ENCODE peak calls at places on chromosomes 11 and 22, in five cellular contexts. One of them, this sample, is unnamed.

GRCh38 chr11:27196040-27196897 is 155.7 kb downstream of the BBOX1 start:
- DNase-seq in colonic mucosa: no peak
- DNase-seq in activated T-helper 1 cell treated with Interleukin-2 at 50 U/mL for 16 hours: no peak
- DNase-seq in stimulated activated CD8-positive, alpha-beta memory T cell treated with anti-CD3 and anti-CD28 coated beads, Interleukin-2, amount 100 ng/mL, for 48 hours: no peak
- DNase-seq in brain microvascular endothelial cell: no peak
- DNase-seq in this sample: peak; percentile 53

GRCh38 chr22:20582520-20583361 is 75.3 kb downstream of the MED15 start:
- DNase-seq in stimulated activated CD8-positive, alpha-beta memory T cell treated with anti-CD3 and anti-CD28 coated beads, Interleukin-2, amount 100 ng/mL, for 48 hours: no peak
- DNase-seq in activated T-helper 1 cell treated with Interleukin-2 at 50 U/mL for 16 hours: no peak
- DNase-seq in brain microvascular endothelial cell: no peak
- DNase-seq in colonic mucosa: no peak
- DNase-seq in this sample: no peak

GRCh38 chr11:14012836-14013235 is 50.3 kb downstream of the SPON1 start:
- DNase-seq in stimulated activated CD8-positive, alpha-beta memory T cell treated with anti-CD3 and anti-CD28 coated beads, Interleukin-2, amount 100 ng/mL, for 48 hours: no peak
- DNase-seq in activated T-helper 1 cell treated with Interleukin-2 at 50 U/mL for 16 hours: no peak
- DNase-seq in brain microvascular endothelial cell: no peak
- DNase-seq in colonic mucosa: no peak
- DNase-seq in this sample: no peak

GRCh38 chr11:28615542-28615941 is 507.4 kb downstream of the METTL15 start:
- DNase-seq in brain microvascular endothelial cell: no peak
- DNase-seq in activated T-helper 1 cell treated with Interleukin-2 at 50 U/mL for 16 hours: no peak
- DNase-seq in stimulated activated CD8-positive, alpha-beta memory T cell treated with anti-CD3 and anti-CD28 coated beads, Interleukin-2, amount 100 ng/mL, for 48 hours: no peak
- DNase-seq in colonic mucosa: no peak
- DNase-seq in this sample: no peak

GRCh38 chr22:50178871-50179869 is 6.5 kb upstream of the TRABD start:
- DNase-seq in stimulated activated CD8-positive, alpha-beta memory T cell treated with anti-CD3 and anti-CD28 coated beads, Interleukin-2, amount 100 ng/mL, for 48 hours: no peak
- DNase-seq in colonic mucosa: no peak
- DNase-seq in brain microvascular endothelial cell: no peak
- DNase-seq in activated T-helper 1 cell treated with Interleukin-2 at 50 U/mL for 16 hours: no peak
- DNase-seq in this sample: no peak

GRCh38 chr11:26963764-26964163 is 30.1 kb upstream of the FIBIN start:
- DNase-seq in colonic mucosa: no peak
- DNase-seq in activated T-helper 1 cell treated with Interleukin-2 at 50 U/mL for 16 hours: no peak
- DNase-seq in brain microvascular endothelial cell: no peak
- DNase-seq in stimulated activated CD8-positive, alpha-beta memory T cell treated with anti-CD3 and anti-CD28 coated beads, Interleukin-2, amount 100 ng/mL, for 48 hours: no peak
- DNase-seq in this sample: no peak

GRCh38 chr11:65496304-65497140 is 2.3 kb upstream of the MALAT1 start:
- DNase-seq in colonic mucosa: no peak
- DNase-seq in stimulated activated CD8-positive, alpha-beta memory T cell treated with anti-CD3 and anti-CD28 coated beads, Interleukin-2, amount 100 ng/mL, for 48 hours: no peak
- DNase-seq in activated T-helper 1 cell treated with Interleukin-2 at 50 U/mL for 16 hours: no peak
- DNase-seq in brain microvascular endothelial cell: peak; percentile 22
- DNase-seq in this sample: peak; percentile 59

GRCh38 chr11:128695539-128696221 is 1.8 kb downstream of the FLI1 start:
- DNase-seq in stimulated activated CD8-positive, alpha-beta memory T cell treated with anti-CD3 and anti-CD28 coated beads, Interleukin-2, amount 100 ng/mL, for 48 hours: no peak
- DNase-seq in colonic mucosa: no peak
- DNase-seq in brain microvascular endothelial cell: no peak
- DNase-seq in activated T-helper 1 cell treated with Interleukin-2 at 50 U/mL for 16 hours: no peak
- DNase-seq in this sample: no peak

GRCh38 chr22:37616205-37617083 is 7.8 kb downstream of the GGA1 start:
- DNase-seq in activated T-helper 1 cell treated with Interleukin-2 at 50 U/mL for 16 hours: no peak
- DNase-seq in colonic mucosa: no peak
- DNase-seq in brain microvascular endothelial cell: no peak
- DNase-seq in stimulated activated CD8-positive, alpha-beta memory T cell treated with anti-CD3 and anti-CD28 coated beads, Interleukin-2, amount 100 ng/mL, for 48 hours: no peak
- DNase-seq in this sample: no peak

GRCh38 chr11:132139181-132139580 is 768.8 kb downstream of the NTM start:
- DNase-seq in stimulated activated CD8-positive, alpha-beta memory T cell treated with anti-CD3 and anti-CD28 coated beads, Interleukin-2, amount 100 ng/mL, for 48 hours: no peak
- DNase-seq in activated T-helper 1 cell treated with Interleukin-2 at 50 U/mL for 16 hours: no peak
- DNase-seq in colonic mucosa: no peak
- DNase-seq in brain microvascular endothelial cell: no peak
- DNase-seq in this sample: no peak

GRCh38 chr22:30192427-30192826 is 54.1 kb downstream of the LIF start:
- DNase-seq in colonic mucosa: no peak
- DNase-seq in brain microvascular endothelial cell: no peak
- DNase-seq in activated T-helper 1 cell treated with Interleukin-2 at 50 U/mL for 16 hours: no peak
- DNase-seq in stimulated activated CD8-positive, alpha-beta memory T cell treated with anti-CD3 and anti-CD28 coated beads, Interleukin-2, amount 100 ng/mL, for 48 hours: no peak
- DNase-seq in this sample: no peak

GRCh38 chr11:108224366-108224765 is 1.5 kb downstream of the ATM start:
- DNase-seq in stimulated activated CD8-positive, alpha-beta memory T cell treated with anti-CD3 and anti-CD28 coated beads, Interleukin-2, amount 100 ng/mL, for 48 hours: no peak
- DNase-seq in brain microvascular endothelial cell: no peak
- DNase-seq in activated T-helper 1 cell treated with Interleukin-2 at 50 U/mL for 16 hours: no peak
- DNase-seq in colonic mucosa: no peak
- DNase-seq in this sample: no peak

GRCh38 chr11:126719740-126720139 is 280.8 kb downstream of the KIRREL3 start:
- DNase-seq in brain microvascular endothelial cell: no peak
- DNase-seq in activated T-helper 1 cell treated with Interleukin-2 at 50 U/mL for 16 hours: no peak
- DNase-seq in colonic mucosa: no peak
- DNase-seq in stimulated activated CD8-positive, alpha-beta memory T cell treated with anti-CD3 and anti-CD28 coated beads, Interleukin-2, amount 100 ng/mL, for 48 hours: no peak
- DNase-seq in this sample: no peak

GRCh38 chr11:17541330-17541885 is 2.8 kb downstream of the USH1C start:
- DNase-seq in colonic mucosa: peak; percentile 36
- DNase-seq in stimulated activated CD8-positive, alpha-beta memory T cell treated with anti-CD3 and anti-CD28 coated beads, Interleukin-2, amount 100 ng/mL, for 48 hours: no peak
- DNase-seq in activated T-helper 1 cell treated with Interleukin-2 at 50 U/mL for 16 hours: no peak
- DNase-seq in brain microvascular endothelial cell: no peak
- DNase-seq in this sample: no peak

GRCh38 chr22:37175414-37176144 is 12.5 kb downstream of the C1QTNF6 start:
- DNase-seq in stimulated activated CD8-positive, alpha-beta memory T cell treated with anti-CD3 and anti-CD28 coated beads, Interleukin-2, amount 100 ng/mL, for 48 hours: no peak
- DNase-seq in brain microvascular endothelial cell: no peak
- DNase-seq in colonic mucosa: no peak
- DNase-seq in activated T-helper 1 cell treated with Interleukin-2 at 50 U/mL for 16 hours: no peak
- DNase-seq in this sample: no peak

GRCh38 chr22:29346659-29347058 is 31.2 kb upstream of the RASL10A start:
- DNase-seq in brain microvascular endothelial cell: no peak
- DNase-seq in activated T-helper 1 cell treated with Interleukin-2 at 50 U/mL for 16 hours: no peak
- DNase-seq in colonic mucosa: no peak
- DNase-seq in stimulated activated CD8-positive, alpha-beta memory T cell treated with anti-CD3 and anti-CD28 coated beads, Interleukin-2, amount 100 ng/mL, for 48 hours: no peak
- DNase-seq in this sample: peak; percentile 95

GRCh38 chr11:7657306-7658025 is 15.8 kb downstream of the CYB5R2 start:
- DNase-seq in brain microvascular endothelial cell: peak; percentile 61
- DNase-seq in stimulated activated CD8-positive, alpha-beta memory T cell treated with anti-CD3 and anti-CD28 coated beads, Interleukin-2, amount 100 ng/mL, for 48 hours: no peak
- DNase-seq in colonic mucosa: peak; percentile 69
- DNase-seq in activated T-helper 1 cell treated with Interleukin-2 at 50 U/mL for 16 hours: no peak
- DNase-seq in this sample: peak; percentile 57

GRCh38 chr11:17812286-17813187 is 78.0 kb downstream of the KCNC1 start:
- DNase-seq in colonic mucosa: peak; percentile 40
- DNase-seq in brain microvascular endothelial cell: no peak
- DNase-seq in activated T-helper 1 cell treated with Interleukin-2 at 50 U/mL for 16 hours: no peak
- DNase-seq in stimulated activated CD8-positive, alpha-beta memory T cell treated with anti-CD3 and anti-CD28 coated beads, Interleukin-2, amount 100 ng/mL, for 48 hours: no peak
- DNase-seq in this sample: no peak

GRCh38 chr11:108524422-108524821 is 26.2 kb upstream of the POGLUT3 start:
- DNase-seq in brain microvascular endothelial cell: no peak
- DNase-seq in stimulated activated CD8-positive, alpha-beta memory T cell treated with anti-CD3 and anti-CD28 coated beads, Interleukin-2, amount 100 ng/mL, for 48 hours: no peak
- DNase-seq in colonic mucosa: no peak
- DNase-seq in activated T-helper 1 cell treated with Interleukin-2 at 50 U/mL for 16 hours: no peak
- DNase-seq in this sample: no peak

GRCh38 chr11:35326266-35326879 is 93.0 kb downstream of the SLC1A2 start:
- DNase-seq in colonic mucosa: no peak
- DNase-seq in stimulated activated CD8-positive, alpha-beta memory T cell treated with anti-CD3 and anti-CD28 coated beads, Interleukin-2, amount 100 ng/mL, for 48 hours: no peak
- DNase-seq in activated T-helper 1 cell treated with Interleukin-2 at 50 U/mL for 16 hours: no peak
- DNase-seq in brain microvascular endothelial cell: no peak
- DNase-seq in this sample: no peak

GRCh38 chr11:31805629-31806185 is 5.4 kb downstream of the PAX6 start:
- DNase-seq in stimulated activated CD8-positive, alpha-beta memory T cell treated with anti-CD3 and anti-CD28 coated beads, Interleukin-2, amount 100 ng/mL, for 48 hours: no peak
- DNase-seq in activated T-helper 1 cell treated with Interleukin-2 at 50 U/mL for 16 hours: no peak
- DNase-seq in colonic mucosa: no peak
- DNase-seq in brain microvascular endothelial cell: no peak
- DNase-seq in this sample: no peak

GRCh38 chr22:24806663-24807001 is 621 bp downstream of the SGSM1 start:
- DNase-seq in activated T-helper 1 cell treated with Interleukin-2 at 50 U/mL for 16 hours: no peak
- DNase-seq in colonic mucosa: no peak
- DNase-seq in stimulated activated CD8-positive, alpha-beta memory T cell treated with anti-CD3 and anti-CD28 coated beads, Interleukin-2, amount 100 ng/mL, for 48 hours: no peak
- DNase-seq in brain microvascular endothelial cell: no peak
- DNase-seq in this sample: no peak

GRCh38 chr11:74701351-74701750 is 29.9 kb downstream of the CHRDL2 start:
- DNase-seq in activated T-helper 1 cell treated with Interleukin-2 at 50 U/mL for 16 hours: no peak
- DNase-seq in colonic mucosa: no peak
- DNase-seq in stimulated activated CD8-positive, alpha-beta memory T cell treated with anti-CD3 and anti-CD28 coated beads, Interleukin-2, amount 100 ng/mL, for 48 hours: no peak
- DNase-seq in brain microvascular endothelial cell: no peak
- DNase-seq in this sample: no peak